ENCODE peak calls at places on chromosomes 5 and 9, in nine cellular contexts. Q is fibroblast of the aortic adventitia, C is lower lobe of right lung, L is vagina, J is colonic mucosa, V is IMR-90, Z is cardiac muscle cell, Y is hepatocyte, U is fibroblast of mammary gland. I is an unnamed sample.
A peak's percentile ranks its signal among the peaks of the same experiment; 100 is the strongest.

GRCh38 chr5:151315998-151316597 is 12.5 kb upstream of the SLC36A3 start:
- DNase-seq in Y (peak; percentile 87), V (peak; percentile 63), C (peak; percentile 85), Q (peak; percentile 82), J (peak; percentile 81), Z (peak; percentile 83), U (peak; percentile 64), L (no peak), I (peak; percentile 75)

GRCh38 chr5:172142709-172143215 is 45.3 kb downstream of the STK10 start:
- DNase-seq in V (peak; percentile 55), U (no peak), L (no peak), C (no peak), Q (peak; percentile 22), Z (no peak), J (peak; percentile 37), Y (peak; percentile 48), I (no peak)

GRCh38 chr9:134224130-134224826 is 59.9 kb upstream of the RNU6ATAC start:
- DNase-seq in C (peak; percentile 11), Q (no peak), V (no peak), J (no peak), Y (no peak), L (no peak), U (no peak), Z (no peak), I (peak; percentile 40)

GRCh38 chr9:98057095-98057799 is 715 bp downstream of the NANS start:
- DNase-seq in L (no peak), Z (no peak), C (no peak), U (peak; percentile 21), Q (peak; percentile 25), Y (no peak), V (peak; percentile 13), J (no peak), I (no peak)

GRCh38 chr5:160001457-160001856 is 7.5 kb upstream of the TTC1 start:
- DNase-seq in Z (no peak), L (no peak), V (no peak), Q (no peak), C (no peak), U (no peak), J (peak; percentile 38), Y (no peak), I (no peak)

GRCh38 chr9:89436963-89437625 is 60.8 kb downstream of the SEMA4D start:
- DNase-seq in U (no peak), J (peak; percentile 79), C (peak; percentile 81), V (no peak), Z (no peak), L (no peak), Q (no peak), Y (peak; percentile 57), I (no peak)

GRCh38 chr5:181052526-181052927 is 12.5 kb downstream of the BTNL9 start:
- DNase-seq in Y (no peak), L (peak; percentile 10), U (no peak), Q (no peak), Z (no peak), V (no peak), C (no peak), J (no peak), I (peak; percentile 30)

GRCh38 chr5:10681605-10682428 is 79.2 kb downstream of the DAP start:
- DNase-seq in Q (no peak), Y (no peak), Z (no peak), V (no peak), C (no peak), J (no peak), L (no peak), U (no peak), I (no peak)

GRCh38 chr9:106307670-106308069 is 555.3 kb upstream of the ZNF462 start:
- DNase-seq in U (peak; percentile 6), C (no peak), Q (no peak), Y (no peak), L (no peak), J (no peak), Z (no peak), V (no peak), I (no peak)

GRCh38 chr5:132457371-132458225 is 33.0 kb downstream of the IRF1 start:
- DNase-seq in Q (peak; percentile 81), Z (no peak), Y (no peak), L (no peak), U (peak; percentile 82), J (no peak), V (peak; percentile 89), C (peak; percentile 74), I (peak; percentile 74)

GRCh38 chr9:37909326-37909725 is 5.4 kb upstream of the SLC25A51 start:
- DNase-seq in Y (no peak), L (peak; percentile 60), V (no peak), C (no peak), Z (no peak), U (no peak), J (no peak), Q (no peak), I (no peak)

GRCh38 chr9:85016389-85016997 is 347.0 kb downstream of the NTRK2 start:
- DNase-seq in U (no peak), Y (no peak), L (no peak), Q (no peak), Z (peak; percentile 53), V (no peak), J (no peak), C (no peak), I (no peak)

GRCh38 chr5:141342773-141343172 is 856 bp upstream of the PCDHGA3 start:
- DNase-seq in U (no peak), Q (no peak), C (no peak), Z (peak; percentile 20), Y (no peak), V (no peak), J (no peak), L (no peak), I (no peak)

GRCh38 chr5:141343953-141344463 is 379 bp downstream of the PCDHGA3 start:
- DNase-seq in L (no peak), C (no peak), J (no peak), V (no peak), Z (no peak), U (no peak), Y (no peak), Q (no peak), I (no peak)

GRCh38 chr5:141343242-141343952 is at the start of gene PCDHGA3:
- DNase-seq in U (peak; percentile 75), V (peak; percentile 71), Z (no peak), C (no peak), Q (peak; percentile 72), L (no peak), J (no peak), Y (no peak), I (no peak)

DNA sequence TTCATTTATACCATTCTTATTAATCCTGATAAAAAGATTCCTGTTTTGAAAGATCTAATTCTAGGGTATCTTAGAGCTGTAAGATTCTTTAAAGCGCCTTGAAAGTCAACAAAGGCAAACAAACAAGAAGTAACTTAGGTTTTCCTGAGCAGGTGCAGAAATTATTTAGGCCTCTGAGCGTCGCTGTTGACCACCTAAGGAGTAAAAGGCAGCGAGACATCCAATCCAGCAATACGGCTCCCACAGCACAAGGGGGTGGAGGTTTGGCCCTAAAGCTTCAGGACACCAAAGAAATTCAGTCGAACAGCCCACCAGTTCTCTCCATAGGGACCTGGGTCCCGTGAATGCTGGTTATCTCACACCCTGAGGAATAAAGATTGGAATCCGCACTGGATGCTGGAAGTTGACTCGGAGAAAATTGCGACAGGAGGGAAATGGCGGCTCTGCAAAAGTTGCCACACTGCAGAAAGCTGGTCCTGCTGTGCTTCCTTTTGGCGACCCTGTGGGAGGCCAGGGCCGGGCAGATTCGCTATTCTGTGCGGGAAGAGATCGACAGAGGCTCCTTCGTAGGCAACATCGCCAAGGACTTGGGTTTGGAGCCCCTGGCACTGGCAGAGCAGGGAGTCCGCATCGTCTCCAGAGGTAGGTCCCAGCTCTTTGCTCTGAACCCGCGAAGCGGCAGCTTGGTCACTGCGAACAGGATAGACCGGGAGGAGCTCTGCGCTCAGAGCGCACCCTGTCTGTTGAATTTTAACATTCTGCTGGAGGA is at the start of gene PCDHGA2:
- DNase-seq in Y (no peak), U (peak; percentile 68), J (no peak), L (no peak), V (peak; percentile 66), C (no peak), Q (peak; percentile 68), Z (no peak), I (no peak)
- TF ChIP-seq CTCF in Y (no peak), U (peak; percentile 68), J (no peak), L (no peak), V (peak; percentile 54), C (peak; percentile 29), Q (peak; percentile 55), Z (peak; percentile 55), I (no peak)

DNA sequence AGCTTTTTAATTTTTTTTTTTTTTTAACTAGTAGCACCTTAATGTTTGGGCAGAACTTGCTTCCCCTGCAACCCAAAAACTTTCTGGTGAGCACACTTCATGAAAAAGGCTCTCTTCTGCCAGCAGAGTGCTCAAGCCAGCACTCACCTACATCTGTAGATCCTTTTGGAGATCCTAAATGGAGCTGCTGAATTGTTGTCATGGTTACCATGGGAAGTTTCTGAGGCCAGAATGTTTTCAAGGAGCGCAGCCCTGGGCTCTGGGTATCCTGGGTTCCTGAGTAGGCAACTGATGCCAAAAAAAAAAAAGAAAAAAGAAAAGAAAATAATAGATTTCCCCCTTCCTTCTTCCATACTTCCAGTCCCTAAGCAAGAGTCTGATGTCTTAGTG is 3.1 kb upstream of the CPEB4 start:
- DNase-seq in L (no peak), Z (no peak), V (no peak), J (no peak), U (no peak), C (no peak), Y (no peak), Q (no peak), I (no peak)
- H3K4me3 ChIP-seq in L (no peak overlapping the region), Z (no peak overlapping the region), V (no peak overlapping the region), J (no peak overlapping the region), U (no peak overlapping the region), C (no peak overlapping the region), Y (no peak overlapping the region), Q (no peak overlapping the region), I (no peak overlapping the region)

GRCh38 chr9:127751269-127752054 is 16.4 kb upstream of the TOR2A start:
- DNase-seq in L (no peak), C (no peak), V (no peak), J (no peak), Y (peak; percentile 64), Q (peak; percentile 35), Z (peak; percentile 76), U (peak; percentile 15), I (no peak)

GRCh38 chr9:127749090-127749787 is 14.1 kb upstream of the TOR2A start:
- DNase-seq in L (no peak), Q (no peak), C (no peak), U (no peak), J (no peak), Y (no peak), Z (no peak), V (no peak), I (no peak)

GRCh38 chr9:127744407-127745110 is 9.5 kb upstream of the TOR2A start:
- DNase-seq in U (no peak), J (no peak), V (no peak), Z (no peak), C (no peak), L (no peak), Y (no peak), Q (no peak), I (no peak)

GRCh38 chr9:127742435-127743088 is 7.5 kb upstream of the TOR2A start:
- DNase-seq in C (no peak), U (peak; percentile 90), V (peak; percentile 62), J (no peak), Q (peak; percentile 78), L (no peak), Y (peak; percentile 68), Z (peak; percentile 90), I (no peak)

GRCh38 chr9:127746959-127747569 is 12.0 kb upstream of the TOR2A start:
- DNase-seq in J (no peak), L (no peak), U (no peak), Q (no peak), V (no peak), Z (no peak), C (no peak), Y (no peak), I (no peak)
- TF ChIP-seq CTCF in J (no peak), L (no peak), U (no peak), Q (no peak), V (no peak), Z (no peak), C (no peak), Y (no peak), I (no peak)

GRCh38 chr9:19456996-19457693 is 48.3 kb downstream of the ACER2 start:
- DNase-seq in U (peak; percentile 76), J (peak; percentile 78), L (no peak), Y (peak; percentile 85), Q (peak; percentile 87), C (no peak), V (peak; percentile 75), Z (peak; percentile 81), I (peak; percentile 68)
- H3K4me3 ChIP-seq in U (no peak overlapping the region), J (no peak overlapping the region), L (no peak overlapping the region), Y (no peak overlapping the region), Q (peak overlapping the region; percentile 43), C (peak overlapping the region; percentile 21), V (peak overlapping the region; percentile 24), Z (no peak overlapping the region), I (no peak overlapping the region)

I was measured in right lobe of liver.